ENCODE peak calls at places on chromosomes 12 and 14, in nine cellular contexts. R, G, D, V, F, I, P, S and U are unnamed samples.

GRCh38 chr12:49422038-49422575 is 54.8 kb downstream of the SPATS2 start:
- DNase-seq in R (no peak), G (no peak), D (no peak), V (no peak), F (no peak), I (no peak), P (no peak), S (peak), U (no peak)

GRCh38 chr12:69405466-69405865 is 45.9 kb downstream of the YEATS4 start:
- DNase-seq in R (peak), G (no peak), D (no peak), V (no peak), F (no peak), I (no peak), P (no peak), S (no peak), U (no peak)

GRCh38 chr14:31718985-31719384 is 157.8 kb downstream of the NUBPL start:
- DNase-seq in R (no peak), G (no peak), D (no peak), V (no peak), F (no peak), I (no peak), P (no peak), S (no peak), U (no peak)

GRCh38 chr12:7647071-7647470 is 18.6 kb downstream of the APOBEC1 start:
- DNase-seq in R (no peak), G (no peak), D (no peak), V (no peak), F (no peak), I (no peak), P (no peak), S (no peak), U (no peak)

GRCh38 chr12:120106151-120106550 is 10.4 kb downstream of the RAB35 start:
- DNase-seq in R (no peak), G (no peak), D (no peak), V (no peak), F (no peak), I (no peak), P (no peak), S (no peak), U (no peak)

GRCh38 chr14:90970167-90970600 is 90.3 kb downstream of the RPS6KA5 start:
- DNase-seq in R (peak), G (no peak), D (no peak), V (no peak), F (no peak), I (no peak), P (no peak), S (peak), U (no peak)

GRCh38 chr14:21083565-21084325 is 13.6 kb downstream of the ARHGEF40 start:
- DNase-seq in R (no peak), G (no peak), D (no peak), V (no peak), F (no peak), I (no peak), P (no peak), S (no peak), U (no peak)

GRCh38 chr12:65653321-65653720 is 171.0 kb upstream of the HMGA2 start:
- DNase-seq in R (no peak), G (no peak), D (no peak), V (no peak), F (no peak), I (no peak), P (no peak), S (no peak), U (no peak)

GRCh38 chr14:55123101-55123500 is 6.0 kb upstream of the LGALS3 start:
- DNase-seq in R (peak), G (no peak), D (no peak), V (no peak), F (no peak), I (no peak), P (no peak), S (no peak), U (no peak)

GRCh38 chr12:92597997-92598396 is 104.8 kb upstream of the PLEKHG7 start:
- DNase-seq in R (peak), G (no peak), D (no peak), V (no peak), F (no peak), I (no peak), P (no peak), S (no peak), U (no peak)

GRCh38 chr12:100733817-100734593 is 60.6 kb upstream of the ANO4 start:
- DNase-seq in R (peak), G (no peak), D (no peak), V (no peak), F (no peak), I (peak), P (no peak), S (no peak), U (no peak)

GRCh38 chr14:74571901-74572828 is 39.9 kb downstream of the LTBP2 start:
- DNase-seq in R (peak), G (no peak), D (no peak), V (no peak), F (no peak), I (peak), P (no peak), S (peak), U (no peak)